ENCODE peak calls at places on chromosomes 1 and 21, in four cellular contexts. C is heart left ventricle, U is adrenal gland, R is IMR-90. M is an unnamed sample.

GRCh38 chr1:240487493-240487892 is 124.5 kb downstream of the GREM2 start:
- DNase-seq in C (no peak), U (no peak), R (no peak), M (no peak)

GRCh38 chr1:94827434-94827833 is 7.3 kb downstream of the SLC44A3 start:
- DNase-seq in C (no peak), U (no peak), R (no peak), M (no peak)

GRCh38 chr1:244341455-244342450 is 110.0 kb downstream of the ADSS2 start:
- DNase-seq in C (no peak), U (no peak), R (no peak), M (no peak)

GRCh38 chr1:228009828-228010775 is 3.3 kb downstream of the WNT3A start:
- DNase-seq in C (no peak), U (no peak), R (no peak), M (no peak)

GRCh38 chr1:100584761-100585745 is 47.1 kb downstream of the GPR88 start:
- DNase-seq in C (no peak), U (peak), R (peak), M (no peak)

GRCh38 chr1:101101362-101101761 is 75.8 kb upstream of the DPH5 start:
- DNase-seq in C (no peak), U (no peak), R (peak), M (no peak)

GRCh38 chr21:26814374-26814773 is 30.8 kb downstream of the ADAMTS1 start:
- DNase-seq in C (no peak), U (no peak), R (peak), M (no peak)

GRCh38 chr1:31750858-31751638 is 13.1 kb downstream of the ADGRB2 start:
- DNase-seq in C (no peak), U (no peak), R (peak), M (no peak)

GRCh38 chr1:225695578-225696332 is 42.8 kb upstream of the ENAH start:
- DNase-seq in C (no peak), U (no peak), R (peak), M (no peak)

GRCh38 chr1:234188454-234188792 is 184.8 kb upstream of the COA6 start:
- DNase-seq in C (no peak), U (no peak), R (no peak), M (no peak)

GRCh38 chr21:43916691-43917514 is 51.9 kb downstream of the AGPAT3 start:
- DNase-seq in C (peak), U (no peak), R (peak), M (peak)

GRCh38 chr1:209815931-209816338 is 10.0 kb upstream of the IRF6 start:
- DNase-seq in C (no peak), U (no peak), R (no peak), M (no peak)

GRCh38 chr1:209816923-209817322 is 10.8 kb upstream of the UTP25 start:
- DNase-seq in C (no peak), U (no peak), R (no peak), M (no peak)

GRCh38 chr1:209817691-209818090 is 10.1 kb upstream of the UTP25 start:
- DNase-seq in C (no peak), U (no peak), R (no peak), M (no peak)

GRCh38 chr1:209820986-209821385 is 6.8 kb upstream of the UTP25 start:
- DNase-seq in C (no peak), U (no peak), R (no peak), M (no peak)

GRCh38 chr1:209819059-209819458 is 8.7 kb upstream of the UTP25 start:
- DNase-seq in C (no peak), U (no peak), R (no peak), M (no peak)
- TF ChIP-seq POLR2A in C (no peak), U (no peak), R (no peak), M (no peak)

GRCh38 chr1:231395996-231396385 is 26.1 kb downstream of the EGLN1 start:
- DNase-seq in C (no peak), U (no peak), R (no peak), M (no peak)

GRCh38 chr1:231392380-231393131 is 29.5 kb downstream of the EGLN1 start:
- DNase-seq in C (no peak), U (no peak), R (no peak), M (no peak)

GRCh38 chr1:231396643-231397042 is 25.4 kb downstream of the EGLN1 start:
- DNase-seq in C (no peak), U (no peak), R (no peak), M (no peak)

GRCh38 chr1:231395051-231395995 is 26.8 kb downstream of the EGLN1 start:
- DNase-seq in C (no peak), U (no peak), R (peak), M (no peak)

DNA sequence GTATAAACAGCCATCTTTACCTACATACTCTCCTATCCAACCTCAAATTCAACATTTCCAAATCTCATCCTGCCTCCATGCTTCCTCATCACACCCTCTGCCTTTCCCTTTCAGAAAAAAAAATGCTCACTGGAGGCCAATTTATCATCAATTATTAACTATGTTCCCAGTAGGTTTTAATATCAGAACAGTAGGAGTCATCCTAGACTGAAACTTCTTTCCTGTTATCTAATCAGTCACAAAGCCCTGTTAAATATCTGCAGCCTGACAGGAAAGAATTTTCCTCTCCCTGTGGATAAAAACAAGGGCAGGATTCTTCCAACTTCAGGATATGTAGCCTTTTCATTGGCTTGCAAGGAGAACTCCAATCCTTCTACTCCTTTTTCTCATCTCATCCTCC is 28.4 kb downstream of the EGLN1 start:
- DNase-seq in C (no peak), U (no peak), R (no peak), M (no peak)
- TF ChIP-seq POLR2A in C (no peak), U (no peak), R (no peak), M (no peak)

DNA sequence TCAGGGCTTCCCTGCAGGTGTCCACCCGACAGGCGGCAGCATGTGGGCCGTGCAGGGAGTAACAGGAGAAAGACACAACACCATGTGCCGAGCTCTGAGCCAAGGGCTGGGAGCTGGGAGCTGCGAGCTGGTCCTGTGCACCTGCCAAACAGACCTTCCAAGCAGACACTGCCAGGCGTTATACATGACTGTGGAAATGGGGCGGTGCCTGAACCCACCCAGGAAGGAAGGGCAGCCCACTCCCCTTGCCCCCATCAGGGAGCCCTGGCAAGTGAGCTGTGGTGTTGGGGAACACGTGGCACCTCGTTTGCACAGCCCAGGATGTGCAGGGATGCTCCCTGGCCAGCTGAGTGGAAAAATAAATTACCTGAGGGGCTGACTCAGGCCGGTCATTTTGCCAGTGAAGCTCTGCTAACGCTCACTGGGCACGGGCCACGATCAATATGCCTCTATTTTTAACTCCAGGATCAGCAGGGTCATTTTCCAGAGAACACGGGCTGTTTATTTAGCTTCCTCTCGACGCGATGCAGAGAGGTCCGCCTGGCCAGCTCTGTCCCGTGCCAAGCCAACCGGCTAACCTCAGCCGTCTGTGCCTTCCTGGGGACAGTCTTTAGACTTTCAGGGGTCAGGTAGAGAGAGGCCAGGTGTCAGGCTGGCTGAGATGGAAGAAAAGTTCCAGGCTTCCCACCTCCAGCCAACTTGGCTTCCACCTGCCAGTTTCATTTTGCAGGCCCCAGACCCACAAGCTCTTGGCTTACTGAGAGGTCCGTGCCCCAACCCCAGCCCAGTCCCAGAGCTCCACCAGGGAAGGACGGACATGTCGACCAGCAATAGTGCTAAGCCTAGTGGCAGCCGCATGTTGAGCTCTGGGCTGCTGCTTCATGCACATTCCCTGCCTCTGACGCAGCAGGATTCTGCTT is 196.7 kb upstream of the VAMP3 start:
- DNase-seq in C (peak), U (no peak), R (peak), M (no peak)
- TF ChIP-seq POLR2A in C (no peak), U (no peak), R (no peak), M (no peak)

GRCh38 chr1:29635501-29636263 is 399.4 kb downstream of the PTPRU start:
- DNase-seq in C (no peak), U (no peak), R (no peak), M (no peak)
- TF ChIP-seq POLR2A in C (no peak), U (no peak), R (no peak), M (no peak)

DNA sequence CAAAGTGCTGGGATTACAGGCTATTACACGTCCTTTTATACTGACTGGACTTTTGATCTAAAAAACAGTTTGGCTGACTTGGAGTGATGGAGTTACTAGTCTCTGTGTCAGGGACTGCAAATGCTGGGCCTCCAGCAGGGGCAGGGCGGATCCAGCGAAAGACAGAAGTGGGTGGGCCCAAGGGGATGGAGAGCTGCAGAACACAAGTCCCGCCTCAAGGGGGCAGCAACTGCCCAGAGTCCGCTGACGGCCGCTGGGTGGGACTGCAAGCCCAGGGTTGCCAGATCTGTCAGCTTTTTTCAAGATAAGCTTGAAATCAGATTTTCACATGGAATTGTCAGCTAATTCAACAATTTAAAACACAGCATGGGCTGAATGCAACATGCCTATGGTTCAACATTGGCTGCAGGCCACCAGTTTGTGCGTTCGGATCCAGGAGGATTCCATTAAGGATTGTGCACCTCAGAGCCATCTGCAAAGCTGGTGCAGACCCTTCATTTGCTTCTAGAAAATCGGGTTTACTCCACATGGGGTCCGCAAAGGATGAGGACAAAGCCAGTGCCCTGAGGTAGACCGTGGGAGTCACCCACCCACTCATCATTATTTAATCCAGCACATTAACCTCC is 10.7 kb downstream of the STMN1 start:
- DNase-seq in C (peak), U (peak), R (peak), M (peak)
- TF ChIP-seq POLR2A in C (peak), U (no peak), R (peak), M (no peak)

GRCh38 chr1:151520359-151520758 is 9.2 kb downstream of the CGN start:
- DNase-seq in C (no peak), U (no peak), R (no peak), M (no peak)
- TF ChIP-seq POLR2A in C (no peak), U (no peak), R (no peak), M (no peak)

GRCh38 chr1:2134604-2135307 is 59.8 kb downstream of the FAAP20 start:
- DNase-seq in C (no peak), U (no peak), R (no peak), M (no peak)

GRCh38 chr1:2135866-2136265 is 58.7 kb downstream of the FAAP20 start:
- DNase-seq in C (no peak), U (no peak), R (no peak), M (no peak)

GRCh38 chr1:2134232-2134603 is 60.4 kb downstream of the FAAP20 start:
- DNase-seq in C (no peak), U (no peak), R (no peak), M (no peak)

GRCh38 chr1:2136386-2136821 is 58.2 kb downstream of the FAAP20 start:
- DNase-seq in C (no peak), U (no peak), R (no peak), M (no peak)

DNA sequence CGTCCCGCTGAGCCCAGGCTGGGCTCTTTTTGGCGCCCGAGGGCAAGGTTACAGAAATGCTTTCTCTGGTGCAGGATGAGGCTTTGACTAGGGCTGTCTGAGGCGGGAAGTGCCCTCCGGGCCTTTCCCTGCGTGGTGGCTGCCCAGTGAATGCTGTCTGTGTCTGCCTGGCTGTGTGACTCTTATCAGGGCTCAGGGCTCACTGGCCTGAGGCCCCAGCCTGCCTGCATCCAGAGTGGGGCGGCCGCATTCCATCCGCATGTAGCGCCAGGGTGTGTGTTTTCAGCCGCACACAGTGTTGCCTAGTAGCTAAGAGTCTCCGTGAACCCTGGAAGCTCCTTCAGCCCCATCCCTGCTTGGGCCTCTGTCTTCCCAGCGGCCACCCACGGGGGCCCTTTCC is 59.1 kb downstream of the FAAP20 start:
- DNase-seq in C (peak), U (peak), R (peak), M (no peak)
- TF ChIP-seq POLR2A in C (no peak), U (no peak), R (peak), M (no peak)